ENCODE peak calls at places on chromosomes 1 and 21, in ten cellular contexts. K is mucosa of descending colon; M is tibial nerve; V is neural crest cell; Y is HFFc6; R is CD8-positive, alpha-beta T cell; A is heart left ventricle; E is epithelial cell of esophagus; B is Calu3; N is BJ. C is an unnamed sample.
A peak's percentile ranks its signal among the peaks of the same experiment; 100 is the strongest.

GRCh38 chr1:227437495-227438008 is 119.3 kb upstream of the CDC42BPA start:
- DNase-seq in K (no peak), A (no peak), Y (peak; percentile 64), M (no peak), B (no peak), R (no peak), N (no peak), E (peak; percentile 59), V (no peak), C (no peak)

GRCh38 chr1:63135801-63136200 is 186.6 kb upstream of the FOXD3 start:
- DNase-seq in N (no peak), Y (no peak), B (no peak), K (no peak), E (no peak), V (no peak), M (no peak), R (no peak), A (no peak), C (no peak)

GRCh38 chr1:51642739-51643142 is 25.8 kb downstream of the OSBPL9 start:
- DNase-seq in B (no peak), V (no peak), N (peak; percentile 99), M (peak; percentile 63), A (no peak), R (no peak), Y (peak; percentile 93), E (no peak), K (no peak), C (no peak)

GRCh38 chr1:119647228-119647733 is 785 bp downstream of the ZNF697 start:
- DNase-seq in K (peak; percentile 51), A (no peak), B (no peak), R (no peak), N (no peak), Y (no peak), M (no peak), V (no peak), E (no peak), C (no peak)

GRCh38 chr1:221696740-221697461 is 45.0 kb downstream of the DUSP10 start:
- DNase-seq in B (no peak), N (no peak), R (no peak), A (no peak), V (no peak), Y (no peak), K (no peak), M (no peak), E (no peak), C (no peak)

GRCh38 chr1:39926343-39926769 is 24.6 kb upstream of the MYCL start:
- DNase-seq in M (no peak), R (no peak), E (peak; percentile 36), B (no peak), A (no peak), Y (no peak), K (no peak), N (no peak), V (no peak), C (no peak)

GRCh38 chr1:71908871-71909390 is 373.4 kb downstream of the NEGR1 start:
- DNase-seq in Y (no peak), E (no peak), K (no peak), N (no peak), M (no peak), A (no peak), R (no peak), V (no peak), B (no peak), C (no peak)

GRCh38 chr1:34657849-34658248 is 97.0 kb upstream of the GJB5 start:
- DNase-seq in N (no peak), K (no peak), A (no peak), E (no peak), Y (no peak), B (no peak), R (no peak), V (no peak), M (no peak), C (no peak)

GRCh38 chr1:182568647-182569284 is 20.3 kb downstream of the RNASEL start:
- DNase-seq in Y (no peak), V (no peak), R (no peak), A (no peak), N (no peak), B (no peak), K (no peak), E (no peak), M (no peak), C (no peak)

GRCh38 chr1:56483104-56483503 is 96.3 kb downstream of the PLPP3 start:
- DNase-seq in K (no peak), V (no peak), M (no peak), B (no peak), Y (no peak), R (no peak), A (no peak), N (no peak), E (no peak), C (no peak)

GRCh38 chr1:211829343-211830054 is 1.1 kb downstream of the LPGAT1 start:
- DNase-seq in M (no peak), E (peak; percentile 35), A (no peak), K (no peak), N (no peak), Y (no peak), V (peak; percentile 29), B (peak; percentile 8), R (no peak), C (no peak)

GRCh38 chr1:180912801-180913616 is at the start of gene KIAA1614:
- DNase-seq in A (peak; percentile 75), N (no peak), Y (no peak), E (peak; percentile 13), B (peak; percentile 13), M (no peak), V (no peak), R (no peak), K (no peak), C (no peak)

GRCh38 chr1:195754874-195755273 is 853.4 kb downstream of the KCNT2 start:
- DNase-seq in B (no peak), K (no peak), V (no peak), M (no peak), N (no peak), E (peak; percentile 76), A (no peak), Y (no peak), R (no peak), C (no peak)

GRCh38 chr1:7433896-7434295 is 337.2 kb upstream of the VAMP3 start:
- DNase-seq in R (no peak), Y (no peak), A (no peak), B (no peak), N (no peak), K (no peak), E (no peak), V (no peak), M (no peak), C (no peak)

GRCh38 chr1:100989306-100990077 is 36.1 kb downstream of the DPH5 start:
- DNase-seq in M (no peak), R (no peak), N (peak; percentile 48), V (no peak), E (peak; percentile 77), A (no peak), Y (peak; percentile 89), B (no peak), K (no peak), C (no peak)

GRCh38 chr1:228101994-228102790 is 933 bp downstream of the C1orf35 start:
- DNase-seq in E (peak; percentile 57), Y (no peak), M (no peak), R (peak; percentile 70), B (peak; percentile 82), V (peak; percentile 45), N (no peak), K (peak; percentile 83), A (peak; percentile 71), C (peak; percentile 35)

GRCh38 chr1:41021526-41022308 is at the start of gene SLFNL1:
- DNase-seq in A (no peak), M (no peak), Y (peak; percentile 19), V (no peak), E (no peak), B (no peak), K (no peak), R (no peak), N (no peak), C (no peak)
- TF ChIP-seq CTCF in A (no peak), M (no peak), Y (no peak), V (no peak), E (peak; percentile 3), B (no peak), K (no peak), R (no peak), N (peak; percentile 16), C (no peak)

DNA sequence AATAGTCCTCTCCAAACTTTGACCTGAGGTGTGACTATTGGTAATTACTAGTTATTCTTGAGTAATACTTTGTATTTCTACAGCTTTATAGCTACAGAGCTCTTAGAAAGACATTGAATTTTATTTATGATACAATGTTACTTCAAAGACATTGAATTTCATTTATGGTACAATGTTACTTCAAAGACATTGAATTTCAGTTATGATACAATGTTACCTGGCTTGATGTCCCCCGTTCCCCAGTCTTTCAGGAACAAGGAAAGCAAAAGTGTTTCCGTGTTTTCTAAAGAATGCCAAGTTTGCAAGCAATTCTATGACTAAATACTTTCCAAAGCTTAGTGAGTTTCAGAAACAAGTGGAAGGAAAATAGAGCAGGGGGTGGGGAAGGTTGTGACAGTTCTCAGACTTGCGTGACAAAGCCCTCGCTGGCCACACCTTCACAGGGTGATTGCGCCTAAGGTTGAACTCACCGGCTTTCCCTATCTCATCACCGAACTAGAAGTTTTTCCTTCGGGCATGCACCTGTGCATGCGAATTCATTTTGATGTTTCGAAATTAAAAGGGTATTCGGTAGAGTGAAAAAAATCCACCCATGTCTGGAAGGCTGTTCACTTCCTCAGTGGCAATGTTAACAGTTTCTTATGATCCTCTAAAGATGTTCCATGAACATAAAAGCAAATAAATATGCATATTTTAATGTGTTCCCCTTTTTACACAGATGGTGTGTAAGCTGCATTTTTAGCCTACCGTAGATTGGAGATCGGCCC is 909 bp upstream of the PAXBP1 start:
- DNase-seq in N (no peak), V (no peak), B (peak; percentile 7), R (no peak), M (peak; percentile 16), A (no peak), Y (no peak), E (peak; percentile 45), K (peak; percentile 70), C (no peak)
- TF ChIP-seq CTCF in N (no peak), V (no peak), B (no peak), R (no peak), M (no peak), A (no peak), Y (no peak), E (no peak), K (no peak), C (no peak)

GRCh38 chr1:200290010-200290685 is 119.7 kb downstream of the ZNF281 start:
- DNase-seq in V (no peak), E (no peak), Y (peak; percentile 6), A (no peak), M (no peak), K (no peak), B (peak; percentile 14), N (no peak), R (no peak), C (no peak)
- TF ChIP-seq CTCF in V (peak; percentile 25), E (no peak), Y (peak; percentile 30), A (no peak), M (no peak), K (no peak), B (peak; percentile 19), N (no peak), R (no peak), C (no peak)

DNA sequence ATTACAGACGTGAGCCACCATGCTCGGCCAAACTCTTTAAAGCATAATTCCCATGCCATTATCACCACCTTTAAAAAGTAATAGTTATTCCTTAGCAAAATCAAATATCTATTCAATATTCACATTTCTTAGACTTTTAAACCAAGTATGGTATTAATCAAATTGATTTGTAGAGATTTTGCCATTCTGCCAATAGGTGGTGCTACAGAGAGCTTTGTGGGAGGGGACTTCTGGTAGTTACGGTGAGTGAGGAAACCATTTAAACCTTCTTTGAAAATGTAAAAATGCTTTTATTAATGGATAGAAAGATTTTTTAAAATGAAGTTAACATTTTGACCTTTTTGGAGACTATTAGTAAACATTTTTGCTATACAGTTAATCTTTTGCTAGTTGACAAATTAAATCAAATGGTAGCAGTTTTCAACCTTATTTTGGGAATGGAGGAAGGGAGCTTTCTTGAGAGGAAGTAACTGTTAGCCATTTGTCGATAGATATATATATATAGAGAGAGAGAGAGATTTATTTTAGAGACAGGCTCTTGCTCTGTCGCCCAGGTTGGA is 19.3 kb downstream of the IARS2 start:
- DNase-seq in B (no peak), N (no peak), E (peak; percentile 49), K (no peak), V (no peak), M (no peak), R (no peak), Y (peak; percentile 28), A (no peak), C (no peak)
- TF ChIP-seq CTCF in B (peak; percentile 26), N (peak; percentile 48), E (peak; percentile 66), K (peak; percentile 31), V (peak; percentile 67), M (peak; percentile 32), R (peak; percentile 76), Y (peak; percentile 73), A (peak; percentile 39), C (no peak)